ENCODE peak calls at places on chromosomes 6 and 20, in four cellular contexts. V is skeletal muscle cell; L is ELR; Y is stimulated activated CD8-positive, alpha-beta memory T cell treated with anti-CD3 and anti-CD28 coated beads, Interleukin-4, amount 100 ng/mL, for 24 hours. Z is an unnamed sample.

GRCh38 chr6:24721461-24722215 is 2.7 kb upstream of the C6orf62 start:
- DNase-seq in V (no peak), L (no peak), Y (no peak), Z (no peak)

GRCh38 chr20:13875265-13875811 is 90.5 kb downstream of the NDUFAF5 start:
- DNase-seq in V (no peak), L (no peak), Y (no peak), Z (no peak)

GRCh38 chr20:24109537-24109936 is 121.0 kb upstream of the GGTLC1 start:
- DNase-seq in V (no peak), L (no peak), Y (no peak), Z (no peak)

GRCh38 chr6:21263531-21264287 is 329.8 kb upstream of the SOX4 start:
- DNase-seq in V (peak; percentile 51), L (peak; percentile 87), Y (no peak), Z (no peak)

GRCh38 chr6:170093658-170094596 is 197.0 kb downstream of the DLL1 start:
- DNase-seq in V (no peak), L (no peak), Y (no peak), Z (no peak)

GRCh38 chr6:110415297-110415916 is at the start of gene DDO:
- DNase-seq in V (no peak), L (peak; percentile 49), Y (no peak), Z (no peak)

GRCh38 chr6:31470801-31471200 is 27.1 kb upstream of the MICB start:
- DNase-seq in V (no peak), L (no peak), Y (no peak), Z (no peak)

GRCh38 chr20:22511943-22512910 is 72.1 kb downstream of the FOXA2 start:
- DNase-seq in V (no peak), L (no peak), Y (no peak), Z (no peak)

GRCh38 chr6:52498538-52499017 is 78.3 kb downstream of the TRAM2 start:
- DNase-seq in V (no peak), L (no peak), Y (no peak), Z (no peak)

GRCh38 chr6:128569737-128570438 is 49.5 kb upstream of the PTPRK start:
- DNase-seq in V (peak; percentile 91), L (peak; percentile 96), Y (no peak), Z (no peak)

GRCh38 chr6:127299522-127300240 is 33.0 kb downstream of the RNF146 start:
- DNase-seq in V (no peak), L (peak; percentile 53), Y (no peak), Z (no peak)

GRCh38 chr6:44416103-44416502 is 28.6 kb downstream of the CDC5L start:
- DNase-seq in V (no peak), L (peak; percentile 63), Y (no peak), Z (no peak)

GRCh38 chr6:26054659-26054936 is 32.6 kb upstream of the HFE start:
- DNase-seq in V (no peak), L (no peak), Y (no peak), Z (no peak)

GRCh38 chr20:36322131-36322530 is 16.0 kb downstream of the DLGAP4 start:
- DNase-seq in V (no peak), L (no peak), Y (no peak), Z (no peak)

GRCh38 chr6:27040244-27041042 is 207.1 kb upstream of the PRSS16 start:
- DNase-seq in V (no peak), L (peak; percentile 1), Y (no peak), Z (no peak)

GRCh38 chr6:121595646-121596045 is 160.2 kb downstream of the GJA1 start:
- DNase-seq in V (no peak), L (no peak), Y (no peak), Z (no peak)

GRCh38 chr6:10316327-10316726 is 98.5 kb downstream of the TFAP2A start:
- DNase-seq in V (no peak), L (peak; percentile 96), Y (no peak), Z (no peak)

GRCh38 chr6:39360378-39360777 is 37.9 kb upstream of the KCNK16 start:
- DNase-seq in V (no peak), L (no peak), Y (no peak), Z (no peak)

GRCh38 chr20:9130407-9130995 is 61.6 kb downstream of the PLCB4 start:
- DNase-seq in V (no peak), L (no peak), Y (no peak), Z (no peak)

GRCh38 chr6:73134588-73134987 is 90.7 kb downstream of the KHDC1L start:
- DNase-seq in V (no peak), L (peak; percentile 12), Y (peak; percentile 8), Z (peak; percentile 29)

GRCh38 chr6:56047931-56048520 is 172.6 kb upstream of the BMP5 start:
- DNase-seq in V (no peak), L (no peak), Y (no peak), Z (no peak)

GRCh38 chr6:138420356-138420755 is 16.3 kb downstream of the HEBP2 start:
- DNase-seq in V (no peak), L (no peak), Y (no peak), Z (no peak)

GRCh38 chr6:24719125-24719931 is at the start of gene C6orf62:
- DNase-seq in V (no peak), L (peak; percentile 70), Y (peak; percentile 35), Z (peak; percentile 55)

GRCh38 chr20:24992420-24993205 is at the start of gene APMAP:
- DNase-seq in V (peak; percentile 65), L (peak; percentile 93), Y (peak; percentile 98), Z (peak; percentile 95)

GRCh38 chr6:111922454-111923297 is 49.4 kb upstream of the FYN start:
- DNase-seq in V (peak; percentile 42), L (peak; percentile 38), Y (no peak), Z (no peak)